ENCODE peak calls at places on chromosome 18, in five cellular contexts. One of them, this sample, is unnamed.

GRCh38 chr18:12021596-12021995 is 40.3 kb downstream of the IMPA2 start:
- DNase-seq in IMR-90: no peak
- DNase-seq in H9: no peak
- DNase-seq in mesendoderm: no peak
- DNase-seq in mesenchymal stem cell: no peak
- DNase-seq in this sample: no peak

GRCh38 chr18:14961991-14962390 is 214.0 kb downstream of the ANKRD30B start:
- DNase-seq in IMR-90: no peak
- DNase-seq in H9: no peak
- DNase-seq in mesendoderm: no peak
- DNase-seq in mesenchymal stem cell: no peak
- DNase-seq in this sample: no peak

GRCh38 chr18:79588131-79588635 is 91.4 kb upstream of the CTDP1 start:
- DNase-seq in IMR-90: no peak
- DNase-seq in H9: no peak
- DNase-seq in mesendoderm: no peak
- DNase-seq in mesenchymal stem cell: no peak
- DNase-seq in this sample: no peak

GRCh38 chr18:68299906-68300305 is 415.0 kb downstream of the TMX3 start:
- DNase-seq in IMR-90: peak
- DNase-seq in H9: no peak
- DNase-seq in mesendoderm: no peak
- DNase-seq in mesenchymal stem cell: no peak
- DNase-seq in this sample: no peak

GRCh38 chr18:12238861-12239260 is 15.3 kb upstream of the CIDEA start:
- DNase-seq in IMR-90: peak
- DNase-seq in H9: no peak
- DNase-seq in mesendoderm: no peak
- DNase-seq in mesenchymal stem cell: peak
- DNase-seq in this sample: no peak

GRCh38 chr18:57086163-57086562 is 60.7 kb upstream of the BOD1L2 start:
- DNase-seq in IMR-90: no peak
- DNase-seq in H9: no peak
- DNase-seq in mesendoderm: no peak
- DNase-seq in mesenchymal stem cell: no peak
- DNase-seq in this sample: no peak

GRCh38 chr18:57780318-57781127 is 22.6 kb downstream of the ATP8B1 start:
- DNase-seq in IMR-90: peak
- DNase-seq in H9: no peak
- DNase-seq in mesendoderm: peak
- DNase-seq in mesenchymal stem cell: peak
- DNase-seq in this sample: no peak

GRCh38 chr18:64017870-64018269 is 48.0 kb downstream of the SERPINB8 start:
- DNase-seq in IMR-90: peak
- DNase-seq in H9: no peak
- DNase-seq in mesendoderm: peak
- DNase-seq in mesenchymal stem cell: peak
- DNase-seq in this sample: peak

GRCh38 chr18:10029711-10030110 is 115.9 kb downstream of the VAPA start:
- DNase-seq in IMR-90: no peak
- DNase-seq in H9: no peak
- DNase-seq in mesendoderm: no peak
- DNase-seq in mesenchymal stem cell: no peak
- DNase-seq in this sample: no peak

GRCh38 chr18:61679836-61680235 is 213.0 kb downstream of the RNF152 start:
- DNase-seq in IMR-90: no peak
- DNase-seq in H9: no peak
- DNase-seq in mesendoderm: no peak
- DNase-seq in mesenchymal stem cell: peak
- DNase-seq in this sample: no peak

GRCh38 chr18:54357082-54357659 is 487 bp downstream of the STARD6 start:
- DNase-seq in IMR-90: peak
- DNase-seq in H9: no peak
- DNase-seq in mesendoderm: no peak
- DNase-seq in mesenchymal stem cell: no peak
- DNase-seq in this sample: no peak

GRCh38 chr18:58044370-58045264 is 591 bp downstream of the NEDD4L start:
- DNase-seq in IMR-90: peak
- DNase-seq in H9: peak
- DNase-seq in mesendoderm: peak
- DNase-seq in mesenchymal stem cell: peak
- DNase-seq in this sample: peak

GRCh38 chr18:23212161-23212560 is 76.9 kb downstream of the CABLES1 start:
- DNase-seq in IMR-90: no peak
- DNase-seq in H9: no peak
- DNase-seq in mesendoderm: no peak
- DNase-seq in mesenchymal stem cell: no peak
- DNase-seq in this sample: no peak

GRCh38 chr18:78925557-78926242 is 53.9 kb upstream of the SALL3 start:
- DNase-seq in IMR-90: no peak
- DNase-seq in H9: no peak
- DNase-seq in mesendoderm: no peak
- DNase-seq in mesenchymal stem cell: no peak
- DNase-seq in this sample: no peak

GRCh38 chr18:35933982-35934381 is 38.5 kb upstream of the RMP24 start:
- DNase-seq in IMR-90: no peak
- DNase-seq in H9: no peak
- DNase-seq in mesendoderm: peak
- DNase-seq in mesenchymal stem cell: no peak
- DNase-seq in this sample: peak

GRCh38 chr18:10851824-10852225 is 297.5 kb downstream of the PIEZO2 start:
- DNase-seq in IMR-90: peak
- DNase-seq in H9: no peak
- DNase-seq in mesendoderm: peak
- DNase-seq in mesenchymal stem cell: peak
- DNase-seq in this sample: no peak

GRCh38 chr18:61922435-61922834 is 29.6 kb upstream of the RNF152 start:
- DNase-seq in IMR-90: peak
- DNase-seq in H9: no peak
- DNase-seq in mesendoderm: no peak
- DNase-seq in mesenchymal stem cell: no peak
- DNase-seq in this sample: peak

GRCh38 chr18:39205565-39205964 is 1640.0 kb upstream of the CELF4 start:
- DNase-seq in IMR-90: no peak
- DNase-seq in H9: no peak
- DNase-seq in mesendoderm: no peak
- DNase-seq in mesenchymal stem cell: peak
- DNase-seq in this sample: no peak

GRCh38 chr18:42271656-42272355 is 316.8 kb downstream of the PIK3C3 start:
- DNase-seq in IMR-90: no peak
- DNase-seq in H9: no peak
- DNase-seq in mesendoderm: no peak
- DNase-seq in mesenchymal stem cell: no peak
- DNase-seq in this sample: no peak

GRCh38 chr18:49174478-49174877 is 223.7 kb upstream of the SMAD7 start:
- DNase-seq in IMR-90: peak
- DNase-seq in H9: no peak
- DNase-seq in mesendoderm: no peak
- DNase-seq in mesenchymal stem cell: peak
- DNase-seq in this sample: no peak

GRCh38 chr18:74200780-74201179 is 52.5 kb downstream of the TIMM21 start:
- DNase-seq in IMR-90: no peak
- DNase-seq in H9: no peak
- DNase-seq in mesendoderm: no peak
- DNase-seq in mesenchymal stem cell: no peak
- DNase-seq in this sample: no peak

GRCh38 chr18:40738321-40738880 is 1216.6 kb upstream of the PIK3C3 start:
- DNase-seq in IMR-90: no peak
- DNase-seq in H9: no peak
- DNase-seq in mesendoderm: no peak
- DNase-seq in mesenchymal stem cell: peak
- DNase-seq in this sample: no peak

GRCh38 chr18:79068299-79068945 is 772 bp upstream of the ATP9B start:
- DNase-seq in IMR-90: no peak
- DNase-seq in H9: no peak
- DNase-seq in mesendoderm: peak
- DNase-seq in mesenchymal stem cell: peak
- DNase-seq in this sample: no peak

DNA sequence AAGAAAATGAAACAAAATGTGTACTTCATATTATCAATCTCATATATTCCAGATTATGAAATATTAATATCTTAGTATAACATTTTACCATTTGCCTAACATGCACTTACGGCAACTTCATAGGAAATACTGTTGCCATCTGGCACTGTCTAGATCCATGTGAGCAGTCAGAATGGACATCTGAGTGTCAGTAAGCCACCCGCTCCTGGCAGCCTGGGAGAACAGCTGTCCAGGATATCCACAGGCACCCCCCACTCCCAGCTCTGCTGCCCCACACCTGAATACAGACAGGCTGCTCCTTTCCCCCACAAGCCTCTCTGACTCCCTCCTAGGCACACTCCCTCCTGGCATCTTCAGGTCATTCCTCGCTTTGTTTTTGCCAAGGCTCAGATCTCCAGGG is 127.0 kb downstream of the GAREM1 start:
- DNase-seq in IMR-90: no peak
- DNase-seq in H9: no peak
- DNase-seq in mesendoderm: no peak
- DNase-seq in mesenchymal stem cell: no peak
- DNase-seq in this sample: no peak
- H4K8ac ChIP-seq in IMR-90: no peak
- H4K8ac ChIP-seq in H9: no peak
- H4K8ac ChIP-seq in mesendoderm: no peak
- H4K8ac ChIP-seq in mesenchymal stem cell: no peak
- H4K8ac ChIP-seq in this sample: no peak

DNA sequence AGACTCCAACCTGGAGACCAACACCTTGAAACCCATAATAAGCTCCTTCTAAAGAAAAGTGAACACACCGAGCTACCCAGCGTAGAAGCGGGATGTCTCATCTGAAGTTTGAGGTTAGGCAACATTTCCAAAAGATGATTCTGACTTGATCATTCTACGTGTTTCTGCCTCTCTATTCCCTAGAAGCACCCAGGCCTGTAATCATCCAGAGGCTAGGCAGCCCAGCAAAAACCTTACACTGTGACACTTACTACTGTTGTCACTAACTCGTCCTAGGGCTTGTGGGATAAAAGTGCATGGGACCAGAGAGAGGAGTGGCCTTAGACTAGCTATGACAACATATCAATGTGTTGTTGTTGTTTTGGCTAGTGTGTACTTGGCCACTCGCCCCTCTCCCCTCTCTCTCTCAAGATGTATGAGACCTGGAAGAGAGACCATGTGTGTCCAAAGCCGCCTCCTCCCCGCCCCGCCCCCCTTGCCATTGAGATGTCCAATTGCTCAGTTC is 1.4 kb downstream of the ZBTB14 start:
- DNase-seq in IMR-90: peak
- DNase-seq in H9: no peak
- DNase-seq in mesendoderm: no peak
- DNase-seq in mesenchymal stem cell: no peak
- DNase-seq in this sample: no peak
- H4K8ac ChIP-seq in IMR-90: peak
- H4K8ac ChIP-seq in H9: no peak
- H4K8ac ChIP-seq in mesendoderm: no peak
- H4K8ac ChIP-seq in mesenchymal stem cell: peak
- H4K8ac ChIP-seq in this sample: peak

GRCh38 chr18:565562-566061 is 14.6 kb upstream of the CETN1 start:
- DNase-seq in IMR-90: no peak
- DNase-seq in H9: no peak
- DNase-seq in mesendoderm: no peak
- DNase-seq in mesenchymal stem cell: no peak
- DNase-seq in this sample: no peak

GRCh38 chr18:567119-567518 is 13.1 kb upstream of the CETN1 start:
- DNase-seq in IMR-90: no peak
- DNase-seq in H9: no peak
- DNase-seq in mesendoderm: no peak
- DNase-seq in mesenchymal stem cell: peak
- DNase-seq in this sample: no peak

GRCh38 chr18:570256-570655 is 9.9 kb upstream of the CETN1 start:
- DNase-seq in IMR-90: no peak
- DNase-seq in H9: no peak
- DNase-seq in mesendoderm: no peak
- DNase-seq in mesenchymal stem cell: no peak
- DNase-seq in this sample: no peak

GRCh38 chr18:568731-569130 is 11.4 kb upstream of the CETN1 start:
- DNase-seq in IMR-90: no peak
- DNase-seq in H9: no peak
- DNase-seq in mesendoderm: no peak
- DNase-seq in mesenchymal stem cell: no peak
- DNase-seq in this sample: peak

DNA sequence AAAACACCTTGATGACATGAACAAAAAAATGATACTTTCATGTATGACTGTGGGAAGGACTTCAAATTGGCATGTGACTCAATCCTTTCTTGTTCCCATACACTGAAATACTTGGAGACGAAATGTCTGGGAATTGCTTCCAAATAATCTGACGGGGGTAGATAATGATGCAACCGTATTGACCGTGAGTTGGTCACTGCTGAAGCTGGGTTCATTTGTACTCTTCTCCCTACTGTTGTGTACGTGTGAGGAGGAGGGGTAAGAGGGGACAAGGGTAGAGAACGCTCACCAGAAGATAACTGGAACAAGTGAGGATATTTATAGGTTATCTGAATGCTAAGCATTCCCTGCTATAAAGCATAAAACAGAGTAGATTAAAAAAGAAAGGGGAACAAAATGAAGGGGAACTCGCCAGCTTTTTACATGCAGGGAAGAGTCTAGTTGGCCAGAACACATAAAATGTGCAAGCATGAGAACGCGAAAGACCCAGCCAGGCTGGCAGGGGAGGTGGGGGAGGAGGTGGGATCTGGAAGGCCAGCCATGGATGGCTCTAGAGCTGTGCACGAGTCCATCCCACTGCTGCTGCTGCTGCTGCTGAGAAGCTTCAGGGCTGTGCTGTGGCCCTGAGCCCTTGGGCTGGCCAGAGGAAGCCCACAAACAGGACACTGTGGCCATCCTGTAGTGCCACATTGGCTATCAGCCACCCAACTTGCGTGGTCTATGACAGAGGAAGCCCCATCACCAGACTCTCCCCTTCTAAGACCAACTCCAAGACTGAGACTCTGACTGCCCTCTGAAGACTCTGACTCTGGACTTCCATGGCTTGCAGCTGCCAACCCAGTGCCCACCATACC is 15.2 kb upstream of the CETN1 start:
- DNase-seq in IMR-90: no peak
- DNase-seq in H9: no peak
- DNase-seq in mesendoderm: no peak
- DNase-seq in mesenchymal stem cell: no peak
- DNase-seq in this sample: no peak
- H4K8ac ChIP-seq in IMR-90: no peak
- H4K8ac ChIP-seq in H9: no peak
- H4K8ac ChIP-seq in mesendoderm: no peak
- H4K8ac ChIP-seq in mesenchymal stem cell: no peak
- H4K8ac ChIP-seq in this sample: no peak

DNA sequence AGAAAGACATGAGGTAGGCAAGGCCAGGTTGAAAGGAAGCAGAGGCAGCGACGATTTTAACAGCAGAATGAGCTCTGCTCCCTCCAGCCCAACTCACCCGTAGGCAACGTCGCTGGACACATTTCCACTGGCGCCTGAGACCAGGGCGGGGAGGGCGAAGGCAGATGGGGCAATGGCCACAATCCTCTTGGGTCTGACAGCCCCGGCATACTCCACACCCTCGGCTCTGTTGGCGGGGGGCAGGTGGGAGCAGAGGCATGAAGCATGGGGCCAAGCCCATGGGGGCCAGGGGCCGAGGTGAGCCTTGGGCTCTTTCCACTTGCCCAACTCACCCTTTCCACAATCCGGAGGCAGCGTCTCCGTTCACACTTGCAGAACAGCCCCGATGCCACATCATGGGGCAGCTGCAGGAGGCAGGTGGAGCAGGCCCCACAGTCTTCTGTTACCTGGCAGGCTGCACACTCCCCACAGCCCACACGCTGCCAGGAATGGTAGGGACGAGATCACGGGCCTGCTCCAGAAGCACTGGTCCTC is 5.8 kb downstream of the MBD1 start:
- DNase-seq in IMR-90: no peak
- DNase-seq in H9: no peak
- DNase-seq in mesendoderm: no peak
- DNase-seq in mesenchymal stem cell: no peak
- DNase-seq in this sample: no peak
- H4K8ac ChIP-seq in IMR-90: no peak
- H4K8ac ChIP-seq in H9: no peak
- H4K8ac ChIP-seq in mesendoderm: no peak
- H4K8ac ChIP-seq in mesenchymal stem cell: no peak
- H4K8ac ChIP-seq in this sample: no peak

This sample was measured in trophoblast cell.